ENCODE peak calls at places on chromosomes 6 and 20, in six cellular contexts. One of them, this sample, is unnamed. For H3K36me3, the result is how much of the 10 kb centered on the place peaks cover.

GRCh38 chr6:166956444-166957086 is at the start of gene RNASET2:
- DNase-seq in brain microvascular endothelial cell: peak
- DNase-seq in HCT116: peak
- DNase-seq in heart left ventricle: peak
- DNase-seq in left ventricle myocardium inferior: peak
- DNase-seq in kidney epithelial cell: peak
- DNase-seq in this sample: peak

GRCh38 chr6:129050086-129050485 is 167.1 kb downstream of the LAMA2 start:
- DNase-seq in kidney epithelial cell: no peak
- DNase-seq in HCT116: no peak
- DNase-seq in left ventricle myocardium inferior: no peak
- DNase-seq in brain microvascular endothelial cell: no peak
- DNase-seq in heart left ventricle: no peak
- DNase-seq in this sample: no peak

GRCh38 chr6:46378882-46379405 is 112.3 kb downstream of the RCAN2 start:
- DNase-seq in kidney epithelial cell: peak
- DNase-seq in left ventricle myocardium inferior: no peak
- DNase-seq in HCT116: no peak
- DNase-seq in heart left ventricle: no peak
- DNase-seq in brain microvascular endothelial cell: no peak
- DNase-seq in this sample: no peak

GRCh38 chr20:1173698-1174097 is 11.1 kb downstream of the TMEM74B start:
- DNase-seq in left ventricle myocardium inferior: no peak
- DNase-seq in HCT116: no peak
- DNase-seq in brain microvascular endothelial cell: no peak
- DNase-seq in kidney epithelial cell: no peak
- DNase-seq in heart left ventricle: no peak
- DNase-seq in this sample: no peak

GRCh38 chr6:48061630-48062029 is 49.4 kb downstream of the PTCHD4 start:
- DNase-seq in heart left ventricle: no peak
- DNase-seq in HCT116: no peak
- DNase-seq in brain microvascular endothelial cell: no peak
- DNase-seq in kidney epithelial cell: peak
- DNase-seq in left ventricle myocardium inferior: no peak
- DNase-seq in this sample: no peak

GRCh38 chr6:86118271-86118670 is 475.6 kb upstream of the SYNCRIP start:
- DNase-seq in HCT116: no peak
- DNase-seq in left ventricle myocardium inferior: no peak
- DNase-seq in brain microvascular endothelial cell: no peak
- DNase-seq in heart left ventricle: no peak
- DNase-seq in kidney epithelial cell: no peak
- DNase-seq in this sample: no peak

GRCh38 chr20:58695084-58695722 is 2.6 kb downstream of the NPEPL1 start:
- DNase-seq in kidney epithelial cell: no peak
- DNase-seq in HCT116: no peak
- DNase-seq in heart left ventricle: no peak
- DNase-seq in left ventricle myocardium inferior: peak
- DNase-seq in brain microvascular endothelial cell: no peak
- DNase-seq in this sample: no peak

GRCh38 chr6:16402501-16402900 is 164.1 kb downstream of the GMPR start:
- DNase-seq in brain microvascular endothelial cell: no peak
- DNase-seq in heart left ventricle: no peak
- DNase-seq in left ventricle myocardium inferior: no peak
- DNase-seq in kidney epithelial cell: no peak
- DNase-seq in HCT116: no peak
- DNase-seq in this sample: peak

GRCh38 chr6:166987930-166988329 is 11.3 kb upstream of the CEP43 start:
- DNase-seq in left ventricle myocardium inferior: no peak
- DNase-seq in HCT116: no peak
- DNase-seq in heart left ventricle: no peak
- DNase-seq in kidney epithelial cell: no peak
- DNase-seq in brain microvascular endothelial cell: no peak
- DNase-seq in this sample: no peak

GRCh38 chr20:2520617-2521016 is 11.9 kb upstream of the ZNF343 start:
- DNase-seq in heart left ventricle: no peak
- DNase-seq in kidney epithelial cell: no peak
- DNase-seq in HCT116: no peak
- DNase-seq in left ventricle myocardium inferior: no peak
- DNase-seq in brain microvascular endothelial cell: no peak
- DNase-seq in this sample: no peak

GRCh38 chr6:157223021-157223430 is 100.3 kb downstream of the TMEM242 start:
- DNase-seq in heart left ventricle: peak
- DNase-seq in left ventricle myocardium inferior: no peak
- DNase-seq in brain microvascular endothelial cell: no peak
- DNase-seq in kidney epithelial cell: no peak
- DNase-seq in HCT116: no peak
- DNase-seq in this sample: no peak

GRCh38 chr6:90941885-90942284 is 355.0 kb upstream of the MAP3K7 start:
- DNase-seq in brain microvascular endothelial cell: no peak
- DNase-seq in kidney epithelial cell: no peak
- DNase-seq in left ventricle myocardium inferior: no peak
- DNase-seq in HCT116: no peak
- DNase-seq in heart left ventricle: no peak
- DNase-seq in this sample: no peak

GRCh38 chr6:148997863-148998262 is 251.0 kb downstream of the UST start:
- DNase-seq in heart left ventricle: no peak
- DNase-seq in kidney epithelial cell: no peak
- DNase-seq in HCT116: no peak
- DNase-seq in brain microvascular endothelial cell: no peak
- DNase-seq in left ventricle myocardium inferior: no peak
- DNase-seq in this sample: peak

GRCh38 chr6:41728954-41729353 is 6.5 kb downstream of the TFEB start:
- DNase-seq in brain microvascular endothelial cell: no peak
- DNase-seq in left ventricle myocardium inferior: no peak
- DNase-seq in kidney epithelial cell: no peak
- DNase-seq in heart left ventricle: peak
- DNase-seq in HCT116: no peak
- DNase-seq in this sample: no peak

GRCh38 chr6:106113256-106113954 is 27.3 kb downstream of the PRDM1 start:
- DNase-seq in brain microvascular endothelial cell: no peak
- DNase-seq in heart left ventricle: no peak
- DNase-seq in kidney epithelial cell: no peak
- DNase-seq in HCT116: no peak
- DNase-seq in left ventricle myocardium inferior: no peak
- DNase-seq in this sample: no peak

GRCh38 chr6:81075974-81076373 is 676.5 kb downstream of the TENT5A start:
- DNase-seq in brain microvascular endothelial cell: peak
- DNase-seq in kidney epithelial cell: no peak
- DNase-seq in HCT116: peak
- DNase-seq in left ventricle myocardium inferior: no peak
- DNase-seq in heart left ventricle: no peak
- DNase-seq in this sample: no peak

GRCh38 chr20:18754030-18754659 is 59.4 kb upstream of the SCP2D1 start:
- DNase-seq in HCT116: no peak
- DNase-seq in brain microvascular endothelial cell: no peak
- DNase-seq in left ventricle myocardium inferior: no peak
- DNase-seq in kidney epithelial cell: no peak
- DNase-seq in heart left ventricle: no peak
- DNase-seq in this sample: no peak

GRCh38 chr20:60749804-60750602 is 502.1 kb upstream of the CDH4 start:
- DNase-seq in heart left ventricle: no peak
- DNase-seq in kidney epithelial cell: no peak
- DNase-seq in HCT116: no peak
- DNase-seq in left ventricle myocardium inferior: no peak
- DNase-seq in brain microvascular endothelial cell: no peak
- DNase-seq in this sample: no peak

GRCh38 chr20:9040874-9041524 is 27.9 kb upstream of the PLCB4 start:
- DNase-seq in heart left ventricle: no peak
- DNase-seq in brain microvascular endothelial cell: no peak
- DNase-seq in HCT116: no peak
- DNase-seq in kidney epithelial cell: no peak
- DNase-seq in left ventricle myocardium inferior: no peak
- DNase-seq in this sample: no peak

DNA sequence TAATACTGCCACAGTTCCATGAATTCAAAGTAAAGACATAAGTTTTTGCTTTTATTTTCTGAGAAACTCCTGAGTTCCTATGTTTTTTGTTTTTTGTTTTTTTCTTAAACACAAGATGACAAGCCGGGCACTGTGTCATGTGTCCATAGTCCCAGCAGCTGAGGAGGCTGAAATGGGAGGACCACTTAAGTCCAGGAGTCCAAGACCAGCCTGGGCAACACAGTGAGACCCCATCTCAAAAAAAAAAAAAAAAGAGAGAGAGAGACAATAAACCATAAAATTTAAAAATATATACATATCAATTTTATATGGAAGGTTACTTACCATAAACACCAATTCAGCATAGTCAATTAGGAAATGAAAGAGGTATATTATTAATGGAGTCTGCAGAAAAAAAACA is 31.9 kb downstream of the PIGU start:
- DNase-seq in kidney epithelial cell: no peak
- DNase-seq in heart left ventricle: no peak
- DNase-seq in brain microvascular endothelial cell: no peak
- DNase-seq in left ventricle myocardium inferior: no peak
- DNase-seq in HCT116: no peak
- DNase-seq in this sample: no peak
- TF ChIP-seq CTCF in kidney epithelial cell: no peak
- TF ChIP-seq CTCF in heart left ventricle: no peak
- TF ChIP-seq CTCF in brain microvascular endothelial cell: no peak
- TF ChIP-seq CTCF in left ventricle myocardium inferior: no peak
- TF ChIP-seq CTCF in HCT116: no peak
- TF ChIP-seq CTCF in this sample: no peak

GRCh38 chr20:64009811-64010387 is 26.1 kb upstream of the C20orf204 start:
- DNase-seq in heart left ventricle: no peak
- DNase-seq in brain microvascular endothelial cell: peak
- DNase-seq in HCT116: no peak
- DNase-seq in left ventricle myocardium inferior: no peak
- DNase-seq in kidney epithelial cell: no peak
- DNase-seq in this sample: no peak

GRCh38 chr20:64010711-64011237 is 25.2 kb upstream of the C20orf204 start:
- DNase-seq in kidney epithelial cell: no peak
- DNase-seq in left ventricle myocardium inferior: no peak
- DNase-seq in brain microvascular endothelial cell: no peak
- DNase-seq in HCT116: no peak
- DNase-seq in heart left ventricle: no peak
- DNase-seq in this sample: peak

GRCh38 chr20:64006902-64007301 is 26.0 kb downstream of the PRPF6 start:
- DNase-seq in heart left ventricle: peak
- DNase-seq in HCT116: no peak
- DNase-seq in brain microvascular endothelial cell: no peak
- DNase-seq in left ventricle myocardium inferior: no peak
- DNase-seq in kidney epithelial cell: no peak
- DNase-seq in this sample: no peak

GRCh38 chr20:64006490-64006889 is 25.6 kb downstream of the PRPF6 start:
- DNase-seq in left ventricle myocardium inferior: no peak
- DNase-seq in heart left ventricle: no peak
- DNase-seq in HCT116: no peak
- DNase-seq in kidney epithelial cell: no peak
- DNase-seq in brain microvascular endothelial cell: no peak
- DNase-seq in this sample: no peak

DNA sequence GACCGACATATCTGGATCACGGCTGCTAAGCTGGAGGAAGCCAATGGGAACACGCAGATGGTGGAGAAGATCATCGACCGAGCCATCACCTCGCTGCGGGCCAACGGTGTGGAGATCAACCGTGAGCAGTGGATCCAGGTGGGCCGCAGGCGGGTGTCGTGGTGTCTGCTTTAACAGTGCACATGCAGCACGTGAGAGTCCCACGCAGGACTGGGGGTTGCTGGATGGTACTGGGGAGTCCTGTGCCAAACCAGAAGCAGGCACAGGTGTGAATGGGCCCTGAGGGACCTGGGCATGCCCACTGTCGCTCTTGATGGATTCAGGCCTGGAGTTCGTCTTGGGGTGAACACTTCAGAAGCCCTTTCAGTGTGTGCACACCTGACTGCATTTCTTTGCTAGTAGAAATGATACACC is 24.6 kb upstream of the C20orf204 start:
- DNase-seq in kidney epithelial cell: no peak
- DNase-seq in left ventricle myocardium inferior: no peak
- DNase-seq in brain microvascular endothelial cell: no peak
- DNase-seq in HCT116: no peak
- DNase-seq in heart left ventricle: no peak
- DNase-seq in this sample: no peak
- H3K36me3 ChIP-seq in kidney epithelial cell: under half
- H3K36me3 ChIP-seq in left ventricle myocardium inferior: half or more
- H3K36me3 ChIP-seq in brain microvascular endothelial cell: half or more
- H3K36me3 ChIP-seq in HCT116: half or more
- H3K36me3 ChIP-seq in heart left ventricle: half or more
- H3K36me3 ChIP-seq in this sample: under half

GRCh38 chr6:470901-471448 is 79.4 kb downstream of the IRF4 start:
- DNase-seq in HCT116: no peak
- DNase-seq in heart left ventricle: no peak
- DNase-seq in brain microvascular endothelial cell: no peak
- DNase-seq in left ventricle myocardium inferior: no peak
- DNase-seq in kidney epithelial cell: no peak
- DNase-seq in this sample: no peak

GRCh38 chr6:475341-475740 is 83.8 kb downstream of the IRF4 start:
- DNase-seq in left ventricle myocardium inferior: no peak
- DNase-seq in brain microvascular endothelial cell: no peak
- DNase-seq in heart left ventricle: no peak
- DNase-seq in HCT116: no peak
- DNase-seq in kidney epithelial cell: no peak
- DNase-seq in this sample: no peak

GRCh38 chr6:473356-473755 is 81.8 kb downstream of the IRF4 start:
- DNase-seq in brain microvascular endothelial cell: no peak
- DNase-seq in heart left ventricle: no peak
- DNase-seq in kidney epithelial cell: no peak
- DNase-seq in left ventricle myocardium inferior: no peak
- DNase-seq in HCT116: no peak
- DNase-seq in this sample: no peak

GRCh38 chr6:473759-474453 is 82.4 kb downstream of the IRF4 start:
- DNase-seq in kidney epithelial cell: no peak
- DNase-seq in brain microvascular endothelial cell: no peak
- DNase-seq in heart left ventricle: no peak
- DNase-seq in HCT116: no peak
- DNase-seq in left ventricle myocardium inferior: no peak
- DNase-seq in this sample: no peak

DNA sequence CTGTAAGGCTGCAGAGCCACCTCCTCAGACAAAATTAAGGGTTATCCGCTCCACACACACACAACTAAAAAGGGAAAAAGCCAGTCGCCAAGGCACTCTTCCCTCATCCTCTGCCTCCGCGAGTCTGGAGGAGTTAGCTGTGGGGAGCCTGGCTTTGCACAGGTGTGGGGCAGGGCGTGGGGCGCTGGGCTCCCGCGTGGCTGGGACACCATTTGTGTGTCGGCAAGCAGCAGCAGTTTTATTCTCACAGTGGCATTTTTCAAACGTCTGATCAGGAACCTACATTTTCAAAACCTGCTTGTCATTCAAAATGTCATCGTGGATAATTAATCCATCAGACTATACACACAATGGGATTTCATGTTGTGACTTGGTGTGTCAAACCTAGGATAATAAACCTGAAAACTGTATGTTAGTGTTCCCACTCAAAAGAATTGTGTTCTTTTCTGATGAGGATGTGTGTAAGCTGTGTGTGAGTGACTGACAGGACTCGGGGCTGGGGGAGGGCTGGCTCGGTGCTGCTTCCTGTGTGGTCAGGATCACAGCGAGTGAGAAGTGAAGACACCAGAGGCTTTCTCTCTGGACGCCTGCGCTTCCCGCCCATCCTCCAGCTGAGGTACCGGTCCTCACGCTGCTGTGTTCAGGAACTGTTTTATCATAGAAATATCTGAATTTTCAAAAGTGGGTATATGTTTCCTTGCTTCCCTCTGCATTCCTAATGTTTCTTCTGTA is 83.1 kb downstream of the IRF4 start:
- DNase-seq in brain microvascular endothelial cell: peak
- DNase-seq in HCT116: no peak
- DNase-seq in left ventricle myocardium inferior: no peak
- DNase-seq in heart left ventricle: no peak
- DNase-seq in kidney epithelial cell: no peak
- DNase-seq in this sample: no peak
- H3K4me3 ChIP-seq in brain microvascular endothelial cell: no peak
- H3K4me3 ChIP-seq in HCT116: no peak
- H3K4me3 ChIP-seq in left ventricle myocardium inferior: no peak
- H3K4me3 ChIP-seq in heart left ventricle: no peak
- H3K4me3 ChIP-seq in kidney epithelial cell: no peak
- H3K4me3 ChIP-seq in this sample: no peak

GRCh38 chr6:6694368-6694780 is 105.9 kb downstream of the LY86 start:
- DNase-seq in left ventricle myocardium inferior: no peak
- DNase-seq in brain microvascular endothelial cell: no peak
- DNase-seq in HCT116: no peak
- DNase-seq in heart left ventricle: no peak
- DNase-seq in kidney epithelial cell: no peak
- DNase-seq in this sample: no peak
- TF ChIP-seq CTCF in left ventricle myocardium inferior: peak
- TF ChIP-seq CTCF in brain microvascular endothelial cell: peak
- TF ChIP-seq CTCF in HCT116: no peak
- TF ChIP-seq CTCF in heart left ventricle: no peak
- TF ChIP-seq CTCF in kidney epithelial cell: no peak
- TF ChIP-seq CTCF in this sample: no peak

This sample was measured in BJ.